ENCODE peak calls at places on chromosomes 7 and 10, in four cellular contexts. One of them, this sample, is unnamed.
A peak's percentile ranks its signal among the peaks of the same experiment; 100 is the strongest.

GRCh38 chr10:10259013-10259412 is 758.7 kb upstream of the CELF2 start:
- DNase-seq in HepG2: no peak
- DNase-seq in SK-N-SH: no peak
- DNase-seq in H1: no peak
- DNase-seq in this sample: no peak

GRCh38 chr10:60139290-60139689 is 232.9 kb upstream of the CCDC6 start:
- DNase-seq in HepG2: no peak
- DNase-seq in SK-N-SH: no peak
- DNase-seq in H1: no peak
- DNase-seq in this sample: no peak

GRCh38 chr10:4515711-4516110 is 310.3 kb upstream of the AKR1E2 start:
- DNase-seq in HepG2: no peak
- DNase-seq in SK-N-SH: no peak
- DNase-seq in H1: no peak
- DNase-seq in this sample: no peak

GRCh38 chr10:100945754-100946153 is 23.6 kb upstream of the SEMA4G start:
- DNase-seq in HepG2: no peak
- DNase-seq in SK-N-SH: no peak
- DNase-seq in H1: no peak
- DNase-seq in this sample: no peak

GRCh38 chr10:102814873-102815661 is 22.1 kb downstream of the CYP17A1 start:
- DNase-seq in HepG2: peak; percentile 90
- DNase-seq in SK-N-SH: peak; percentile 31
- DNase-seq in H1: no peak
- DNase-seq in this sample: no peak

GRCh38 chr7:150330211-150330885 is 7.0 kb upstream of the ACTR3C start:
- DNase-seq in HepG2: no peak
- DNase-seq in SK-N-SH: no peak
- DNase-seq in H1: no peak
- DNase-seq in this sample: no peak

GRCh38 chr7:1591876-1592275 is 22.0 kb upstream of the PSMG3 start:
- DNase-seq in HepG2: no peak
- DNase-seq in SK-N-SH: no peak
- DNase-seq in H1: no peak
- DNase-seq in this sample: no peak

GRCh38 chr10:101287922-101288638 is 58.8 kb upstream of the LBX1 start:
- DNase-seq in HepG2: peak; percentile 50
- DNase-seq in SK-N-SH: peak; percentile 87
- DNase-seq in H1: peak; percentile 82
- DNase-seq in this sample: no peak

GRCh38 chr7:155011081-155011480 is 8.2 kb upstream of the PAXIP1 start:
- DNase-seq in HepG2: no peak
- DNase-seq in SK-N-SH: no peak
- DNase-seq in H1: no peak
- DNase-seq in this sample: no peak

GRCh38 chr10:116269612-116270011 is 3.4 kb downstream of the GFRA1 start:
- DNase-seq in HepG2: no peak
- DNase-seq in SK-N-SH: no peak
- DNase-seq in H1: no peak
- DNase-seq in this sample: no peak

GRCh38 chr10:44968101-44968886 is 8.7 kb downstream of the RASSF4 start:
- DNase-seq in HepG2: no peak
- DNase-seq in SK-N-SH: no peak
- DNase-seq in H1: no peak
- DNase-seq in this sample: no peak

GRCh38 chr7:70571986-70572385 is 560.0 kb upstream of the GALNT17 start:
- DNase-seq in HepG2: no peak
- DNase-seq in SK-N-SH: no peak
- DNase-seq in H1: no peak
- DNase-seq in this sample: no peak

GRCh38 chr7:131745645-131746248 is 189.3 kb upstream of the PODXL start:
- DNase-seq in HepG2: peak; percentile 7
- DNase-seq in SK-N-SH: no peak
- DNase-seq in H1: peak; percentile 86
- DNase-seq in this sample: no peak

GRCh38 chr10:77251297-77252013 is 386.2 kb downstream of the KCNMA1 start:
- DNase-seq in HepG2: peak; percentile 8
- DNase-seq in SK-N-SH: peak; percentile 58
- DNase-seq in H1: no peak
- DNase-seq in this sample: no peak

GRCh38 chr10:85645097-85645496 is 721.5 kb downstream of the GRID1 start:
- DNase-seq in HepG2: peak; percentile 17
- DNase-seq in SK-N-SH: no peak
- DNase-seq in H1: no peak
- DNase-seq in this sample: no peak

GRCh38 chr7:1310936-1311335 is 78.3 kb downstream of the UNCX start:
- DNase-seq in HepG2: no peak
- DNase-seq in SK-N-SH: peak; percentile 21
- DNase-seq in H1: no peak
- DNase-seq in this sample: no peak

GRCh38 chr7:99083068-99083651 is 60.7 kb downstream of the SMURF1 start:
- DNase-seq in HepG2: no peak
- DNase-seq in SK-N-SH: no peak
- DNase-seq in H1: no peak
- DNase-seq in this sample: no peak

GRCh38 chr10:100208271-100208670 is 21.1 kb downstream of the CHUK start:
- DNase-seq in HepG2: no peak
- DNase-seq in SK-N-SH: no peak
- DNase-seq in H1: no peak
- DNase-seq in this sample: no peak

DNA sequence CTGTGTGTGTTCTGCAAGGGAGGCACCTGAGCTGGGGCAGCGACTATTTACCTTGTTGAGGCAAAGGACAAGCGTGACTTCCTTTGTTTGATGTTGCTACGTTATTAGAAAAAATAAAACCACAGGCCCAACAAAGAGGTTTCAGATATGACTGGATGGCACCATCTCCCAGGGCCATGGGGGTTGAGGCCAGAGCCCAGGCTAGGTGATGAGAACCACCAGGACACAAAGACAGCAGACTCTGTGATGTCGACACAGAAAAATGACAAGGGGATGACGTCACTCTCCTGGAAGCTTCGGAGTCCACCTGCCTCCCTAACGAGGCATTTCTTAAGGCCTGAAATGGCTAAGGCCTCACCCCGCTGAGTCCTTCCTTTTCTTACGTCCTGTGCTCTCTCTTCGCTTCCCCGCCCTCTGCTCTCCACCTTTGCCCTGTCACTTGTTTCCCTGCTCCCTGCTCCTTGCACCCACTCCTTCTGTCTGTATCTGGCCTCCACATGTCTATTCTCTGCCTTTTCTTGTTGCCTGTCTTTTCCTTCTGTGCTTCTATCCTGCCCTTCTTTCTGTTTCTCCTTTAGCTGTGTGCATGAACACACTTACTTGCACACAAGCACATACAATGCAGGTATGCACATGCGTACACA is 82.9 kb upstream of the ADRB1 start:
- DNase-seq in HepG2: peak; percentile 54
- DNase-seq in SK-N-SH: no peak
- DNase-seq in H1: no peak
- DNase-seq in this sample: no peak
- TF ChIP-seq TCF12 in HepG2: no peak
- TF ChIP-seq TCF12 in SK-N-SH: no peak
- TF ChIP-seq TCF12 in H1: no peak
- TF ChIP-seq TCF12 in this sample: no peak

DNA sequence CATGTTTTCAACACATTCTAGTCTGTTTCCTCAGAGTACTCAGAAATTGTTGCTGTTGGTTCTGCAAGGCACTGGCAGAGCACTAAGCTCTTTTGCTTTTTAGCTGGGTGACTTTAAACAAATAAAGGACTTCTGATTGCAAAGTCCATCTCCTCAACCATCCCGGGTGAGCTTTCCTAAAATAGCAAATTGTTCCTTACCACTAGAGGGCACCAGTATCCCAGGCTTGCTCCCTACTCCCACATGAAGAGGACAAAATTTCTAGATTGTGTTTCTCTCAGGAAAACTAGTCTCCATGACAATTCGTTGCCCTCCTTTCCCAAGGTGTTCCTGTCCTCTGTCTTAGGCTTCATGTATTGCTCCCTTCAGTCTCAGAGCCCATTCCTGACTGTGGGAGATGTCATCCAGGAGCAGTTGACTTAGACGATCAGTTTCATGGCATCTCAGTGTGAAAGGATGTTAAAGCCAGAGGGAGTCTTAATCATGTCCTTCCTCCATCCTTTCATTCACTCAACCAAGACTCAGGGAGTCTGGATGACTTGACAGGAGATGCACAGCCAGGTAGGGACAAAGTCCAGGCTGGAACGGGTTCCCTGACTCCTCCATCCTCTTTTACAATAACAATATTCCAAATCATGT is 23.8 kb downstream of the OPALIN start:
- DNase-seq in HepG2: peak; percentile 44
- DNase-seq in SK-N-SH: peak; percentile 47
- DNase-seq in H1: peak; percentile 50
- DNase-seq in this sample: no peak
- TF ChIP-seq TCF12 in HepG2: no peak
- TF ChIP-seq TCF12 in SK-N-SH: no peak
- TF ChIP-seq TCF12 in H1: no peak
- TF ChIP-seq TCF12 in this sample: no peak

GRCh38 chr7:6451224-6451705 is 3.5 kb upstream of the DAGLB start:
- DNase-seq in HepG2: no peak
- DNase-seq in SK-N-SH: no peak
- DNase-seq in H1: no peak
- DNase-seq in this sample: no peak
- TF ChIP-seq TCF12 in HepG2: no peak
- TF ChIP-seq TCF12 in SK-N-SH: no peak
- TF ChIP-seq TCF12 in H1: no peak
- TF ChIP-seq TCF12 in this sample: no peak

GRCh38 chr7:95398155-95398940 is 2.2 kb upstream of the PON3 start:
- DNase-seq in HepG2: peak; percentile 36
- DNase-seq in SK-N-SH: no peak
- DNase-seq in H1: no peak
- DNase-seq in this sample: no peak

GRCh38 chr7:95397381-95397780 is 1.2 kb upstream of the PON3 start:
- DNase-seq in HepG2: no peak
- DNase-seq in SK-N-SH: no peak
- DNase-seq in H1: no peak
- DNase-seq in this sample: no peak

GRCh38 chr7:95394370-95394769 is 1.8 kb downstream of the PON3 start:
- DNase-seq in HepG2: no peak
- DNase-seq in SK-N-SH: no peak
- DNase-seq in H1: no peak
- DNase-seq in this sample: no peak

GRCh38 chr7:95395755-95396135 is 430 bp downstream of the PON3 start:
- DNase-seq in HepG2: peak; percentile 9
- DNase-seq in SK-N-SH: no peak
- DNase-seq in H1: no peak
- DNase-seq in this sample: no peak

DNA sequence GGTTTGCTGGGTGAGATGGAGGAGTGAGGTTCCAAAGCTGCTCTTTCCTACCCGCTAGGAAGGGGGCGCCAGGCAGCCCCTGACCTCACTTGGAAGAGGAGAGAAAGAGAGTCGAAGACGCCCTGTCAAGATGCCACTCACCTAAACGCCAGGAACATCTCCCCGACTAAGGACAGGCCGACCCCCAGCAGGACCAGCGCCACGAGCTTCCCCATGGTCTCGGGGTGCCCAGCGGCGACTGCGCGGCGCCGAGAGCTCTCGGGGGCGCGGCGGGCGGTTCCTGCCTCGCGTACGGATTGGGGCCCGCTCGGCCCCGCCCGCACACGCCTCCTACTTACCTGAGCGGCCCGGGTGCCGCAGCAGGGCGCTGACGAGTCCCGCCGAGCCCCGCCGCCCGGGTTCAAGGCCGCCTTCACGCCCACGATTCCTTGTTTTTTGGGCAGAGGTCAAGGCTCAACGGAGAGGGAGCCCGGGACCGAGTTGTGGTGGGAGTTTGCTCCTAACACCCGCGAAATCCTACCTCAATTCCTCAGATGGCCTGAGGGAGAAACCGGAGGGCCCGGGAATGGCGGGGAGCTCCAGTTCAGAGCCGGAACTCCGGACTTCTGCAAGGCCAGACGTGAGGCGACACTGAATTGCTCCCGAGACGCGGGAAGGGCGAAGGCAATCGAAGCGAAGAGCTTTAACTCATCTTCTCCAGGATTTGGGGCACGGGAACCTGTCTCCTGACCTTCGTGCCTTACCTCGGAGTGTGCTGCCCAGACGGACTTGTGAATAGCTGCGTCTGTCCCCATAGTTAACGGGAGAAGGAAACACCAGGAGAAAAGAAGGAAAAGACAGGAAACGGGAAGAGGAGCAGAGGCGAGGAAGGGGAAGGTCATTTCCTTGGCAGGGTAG is at the start of gene PON3:
- DNase-seq in HepG2: peak; percentile 68
- DNase-seq in SK-N-SH: no peak
- DNase-seq in H1: peak; percentile 56
- DNase-seq in this sample: no peak
- TF ChIP-seq TCF12 in HepG2: no peak
- TF ChIP-seq TCF12 in SK-N-SH: no peak
- TF ChIP-seq TCF12 in H1: no peak
- TF ChIP-seq TCF12 in this sample: no peak

GRCh38 chr10:17335065-17335464 is 107.0 kb downstream of the VIM start:
- DNase-seq in HepG2: no peak
- DNase-seq in SK-N-SH: no peak
- DNase-seq in H1: no peak
- DNase-seq in this sample: no peak
- TF ChIP-seq TCF12 in HepG2: no peak
- TF ChIP-seq TCF12 in SK-N-SH: peak; percentile 28
- TF ChIP-seq TCF12 in H1: no peak
- TF ChIP-seq TCF12 in this sample: no peak

DNA sequence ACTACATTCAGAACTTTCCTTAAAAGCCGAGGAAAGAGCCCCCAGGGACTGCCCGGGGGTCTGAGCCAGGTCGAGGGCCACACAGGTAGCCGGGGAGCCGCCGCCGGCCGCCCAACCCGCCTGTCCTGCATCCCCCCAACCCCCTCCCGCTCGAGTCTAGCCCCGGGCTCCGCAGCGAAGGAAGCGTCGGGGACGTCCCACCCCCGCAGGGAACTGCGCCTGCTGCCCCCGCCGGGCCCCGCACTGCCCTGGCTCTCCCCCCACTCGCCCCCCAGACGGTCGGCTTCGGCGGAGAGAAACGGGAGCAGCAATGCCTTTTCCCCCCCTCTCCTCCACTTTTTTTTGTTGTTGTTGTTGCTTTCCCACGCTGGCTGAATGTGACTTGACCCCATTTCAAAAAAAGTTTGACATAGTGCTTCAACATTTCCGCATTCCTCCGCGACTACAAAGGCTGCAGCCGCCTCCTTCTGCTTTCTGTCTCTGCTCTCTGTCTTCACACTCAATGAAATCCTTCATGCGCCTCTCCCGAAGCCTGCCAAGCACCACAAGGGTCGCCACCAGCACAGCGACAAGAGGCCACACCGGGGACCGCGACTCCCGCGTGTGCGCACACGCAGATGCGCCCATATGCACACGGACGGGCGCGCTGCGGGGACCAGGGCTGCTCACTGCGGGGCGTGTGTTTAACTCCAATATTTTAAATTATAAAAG is 1.1 kb downstream of the CDK6 start:
- DNase-seq in HepG2: peak; percentile 87
- DNase-seq in SK-N-SH: peak; percentile 66
- DNase-seq in H1: no peak
- DNase-seq in this sample: no peak
- TF ChIP-seq TCF12 in HepG2: no peak
- TF ChIP-seq TCF12 in SK-N-SH: peak; percentile 83
- TF ChIP-seq TCF12 in H1: no peak
- TF ChIP-seq TCF12 in this sample: peak; percentile 16

This sample was measured in GM12878.